ENCODE peak calls at places on chromosomes 4 and X, in ten cellular contexts. One of them, this sample, is unnamed.

GRCh38 chrX:136754641-136755040 is 26.1 kb downstream of the ARHGEF6 start:
- DNase-seq in neural crest cell: no peak
- DNase-seq in psoas muscle: peak
- DNase-seq in heart left ventricle: peak
- DNase-seq in AG04450: no peak
- DNase-seq in PC-3: no peak
- DNase-seq in lower lobe of right lung: no peak
- DNase-seq in ascending aorta: no peak
- DNase-seq in endothelial cell: no peak
- DNase-seq in mesothelial cell of epicardium: no peak
- DNase-seq in this sample: no peak

GRCh38 chrX:29447867-29448266 is 767.5 kb upstream of the MAGEB2 start:
- DNase-seq in neural crest cell: no peak
- DNase-seq in psoas muscle: no peak
- DNase-seq in heart left ventricle: no peak
- DNase-seq in AG04450: no peak
- DNase-seq in PC-3: no peak
- DNase-seq in lower lobe of right lung: no peak
- DNase-seq in ascending aorta: no peak
- DNase-seq in endothelial cell: no peak
- DNase-seq in mesothelial cell of epicardium: no peak
- DNase-seq in this sample: no peak

GRCh38 chrX:130696542-130696941 is 206.5 kb downstream of the ENOX2 start:
- DNase-seq in neural crest cell: no peak
- DNase-seq in psoas muscle: no peak
- DNase-seq in heart left ventricle: no peak
- DNase-seq in AG04450: no peak
- DNase-seq in PC-3: no peak
- DNase-seq in lower lobe of right lung: no peak
- DNase-seq in ascending aorta: no peak
- DNase-seq in endothelial cell: no peak
- DNase-seq in mesothelial cell of epicardium: no peak
- DNase-seq in this sample: no peak

GRCh38 chrX:136076942-136077341 is 70.4 kb upstream of the FHL1 start:
- DNase-seq in neural crest cell: no peak
- DNase-seq in psoas muscle: no peak
- DNase-seq in heart left ventricle: no peak
- DNase-seq in AG04450: no peak
- DNase-seq in PC-3: no peak
- DNase-seq in lower lobe of right lung: no peak
- DNase-seq in ascending aorta: no peak
- DNase-seq in endothelial cell: no peak
- DNase-seq in mesothelial cell of epicardium: no peak
- DNase-seq in this sample: no peak

GRCh38 chr4:171644430-171645057 is 168.7 kb upstream of the GALNTL6 start:
- DNase-seq in neural crest cell: no peak
- DNase-seq in psoas muscle: no peak
- DNase-seq in heart left ventricle: no peak
- DNase-seq in AG04450: no peak
- DNase-seq in PC-3: no peak
- DNase-seq in lower lobe of right lung: no peak
- DNase-seq in ascending aorta: no peak
- DNase-seq in endothelial cell: no peak
- DNase-seq in mesothelial cell of epicardium: no peak
- DNase-seq in this sample: no peak

GRCh38 chr4:10034612-10035104 is 13.4 kb upstream of the SLC2A9 start:
- DNase-seq in neural crest cell: no peak
- DNase-seq in psoas muscle: no peak
- DNase-seq in heart left ventricle: no peak
- DNase-seq in AG04450: no peak
- DNase-seq in PC-3: no peak
- DNase-seq in lower lobe of right lung: no peak
- DNase-seq in ascending aorta: no peak
- DNase-seq in endothelial cell: no peak
- DNase-seq in mesothelial cell of epicardium: no peak
- DNase-seq in this sample: no peak

GRCh38 chrX:123990169-123990568 is 28.7 kb downstream of the STAG2 start:
- DNase-seq in neural crest cell: no peak
- DNase-seq in psoas muscle: no peak
- DNase-seq in heart left ventricle: no peak
- DNase-seq in AG04450: no peak
- DNase-seq in PC-3: no peak
- DNase-seq in lower lobe of right lung: no peak
- DNase-seq in ascending aorta: no peak
- DNase-seq in endothelial cell: no peak
- DNase-seq in mesothelial cell of epicardium: no peak
- DNase-seq in this sample: no peak

GRCh38 chr4:52244103-52244772 is 193.1 kb downstream of the SPATA18 start:
- DNase-seq in neural crest cell: no peak
- DNase-seq in psoas muscle: no peak
- DNase-seq in heart left ventricle: no peak
- DNase-seq in AG04450: no peak
- DNase-seq in PC-3: no peak
- DNase-seq in lower lobe of right lung: no peak
- DNase-seq in ascending aorta: no peak
- DNase-seq in endothelial cell: no peak
- DNase-seq in mesothelial cell of epicardium: no peak
- DNase-seq in this sample: no peak

GRCh38 chrX:17613979-17614572 is 123.2 kb upstream of the SCML1 start:
- DNase-seq in neural crest cell: no peak
- DNase-seq in psoas muscle: no peak
- DNase-seq in heart left ventricle: no peak
- DNase-seq in AG04450: no peak
- DNase-seq in PC-3: peak
- DNase-seq in lower lobe of right lung: peak
- DNase-seq in ascending aorta: no peak
- DNase-seq in endothelial cell: no peak
- DNase-seq in mesothelial cell of epicardium: no peak
- DNase-seq in this sample: no peak

GRCh38 chr4:122119739-122120138 is 32.4 kb upstream of the BLTP1 start:
- DNase-seq in neural crest cell: no peak
- DNase-seq in psoas muscle: no peak
- DNase-seq in heart left ventricle: no peak
- DNase-seq in AG04450: no peak
- DNase-seq in PC-3: no peak
- DNase-seq in lower lobe of right lung: no peak
- DNase-seq in ascending aorta: no peak
- DNase-seq in endothelial cell: no peak
- DNase-seq in mesothelial cell of epicardium: no peak
- DNase-seq in this sample: no peak

GRCh38 chr4:177384856-177385396 is 57.3 kb downstream of the AGA start:
- DNase-seq in neural crest cell: no peak
- DNase-seq in psoas muscle: no peak
- DNase-seq in heart left ventricle: no peak
- DNase-seq in AG04450: no peak
- DNase-seq in PC-3: no peak
- DNase-seq in lower lobe of right lung: no peak
- DNase-seq in ascending aorta: no peak
- DNase-seq in endothelial cell: no peak
- DNase-seq in mesothelial cell of epicardium: no peak
- DNase-seq in this sample: no peak

GRCh38 chr4:120897981-120898719 is 24.4 kb downstream of the PRDM5 start:
- DNase-seq in neural crest cell: no peak
- DNase-seq in psoas muscle: no peak
- DNase-seq in heart left ventricle: no peak
- DNase-seq in AG04450: no peak
- DNase-seq in PC-3: no peak
- DNase-seq in lower lobe of right lung: no peak
- DNase-seq in ascending aorta: no peak
- DNase-seq in endothelial cell: no peak
- DNase-seq in mesothelial cell of epicardium: no peak
- DNase-seq in this sample: no peak

GRCh38 chr4:99821918-99822503 is 5.4 kb downstream of the DAPP1 start:
- DNase-seq in neural crest cell: no peak
- DNase-seq in psoas muscle: no peak
- DNase-seq in heart left ventricle: no peak
- DNase-seq in AG04450: no peak
- DNase-seq in PC-3: no peak
- DNase-seq in lower lobe of right lung: no peak
- DNase-seq in ascending aorta: no peak
- DNase-seq in endothelial cell: no peak
- DNase-seq in mesothelial cell of epicardium: no peak
- DNase-seq in this sample: no peak

GRCh38 chr4:123740236-123740635 is 343.6 kb downstream of the SPRY1 start:
- DNase-seq in neural crest cell: no peak
- DNase-seq in psoas muscle: no peak
- DNase-seq in heart left ventricle: no peak
- DNase-seq in AG04450: no peak
- DNase-seq in PC-3: no peak
- DNase-seq in lower lobe of right lung: no peak
- DNase-seq in ascending aorta: no peak
- DNase-seq in endothelial cell: no peak
- DNase-seq in mesothelial cell of epicardium: no peak
- DNase-seq in this sample: no peak

GRCh38 chrX:48695524-48695875 is 1.0 kb upstream of the SUV39H1 start:
- DNase-seq in neural crest cell: no peak
- DNase-seq in psoas muscle: no peak
- DNase-seq in heart left ventricle: no peak
- DNase-seq in AG04450: no peak
- DNase-seq in PC-3: peak
- DNase-seq in lower lobe of right lung: no peak
- DNase-seq in ascending aorta: no peak
- DNase-seq in endothelial cell: no peak
- DNase-seq in mesothelial cell of epicardium: no peak
- DNase-seq in this sample: no peak

GRCh38 chr4:2333356-2333841 is 71.5 kb upstream of the MXD4 start:
- DNase-seq in neural crest cell: no peak
- DNase-seq in psoas muscle: no peak
- DNase-seq in heart left ventricle: no peak
- DNase-seq in AG04450: no peak
- DNase-seq in PC-3: no peak
- DNase-seq in lower lobe of right lung: peak
- DNase-seq in ascending aorta: no peak
- DNase-seq in endothelial cell: peak
- DNase-seq in mesothelial cell of epicardium: no peak
- DNase-seq in this sample: no peak

GRCh38 chrX:70026112-70026850 is 23.5 kb downstream of the AWAT2 start:
- DNase-seq in neural crest cell: no peak
- DNase-seq in psoas muscle: no peak
- DNase-seq in heart left ventricle: no peak
- DNase-seq in AG04450: no peak
- DNase-seq in PC-3: no peak
- DNase-seq in lower lobe of right lung: no peak
- DNase-seq in ascending aorta: no peak
- DNase-seq in endothelial cell: no peak
- DNase-seq in mesothelial cell of epicardium: no peak
- DNase-seq in this sample: no peak

GRCh38 chr4:41569957-41570356 is 32.0 kb downstream of the LIMCH1 start:
- DNase-seq in neural crest cell: no peak
- DNase-seq in psoas muscle: peak
- DNase-seq in heart left ventricle: peak
- DNase-seq in AG04450: no peak
- DNase-seq in PC-3: no peak
- DNase-seq in lower lobe of right lung: no peak
- DNase-seq in ascending aorta: peak
- DNase-seq in endothelial cell: no peak
- DNase-seq in mesothelial cell of epicardium: no peak
- DNase-seq in this sample: no peak

GRCh38 chr4:79764118-79764517 is 308.9 kb downstream of the ANTXR2 start:
- DNase-seq in neural crest cell: no peak
- DNase-seq in psoas muscle: no peak
- DNase-seq in heart left ventricle: no peak
- DNase-seq in AG04450: no peak
- DNase-seq in PC-3: no peak
- DNase-seq in lower lobe of right lung: no peak
- DNase-seq in ascending aorta: no peak
- DNase-seq in endothelial cell: no peak
- DNase-seq in mesothelial cell of epicardium: no peak
- DNase-seq in this sample: no peak

GRCh38 chrX:7263961-7264360 is 116.0 kb upstream of the PUDP start:
- DNase-seq in neural crest cell: no peak
- DNase-seq in psoas muscle: no peak
- DNase-seq in heart left ventricle: no peak
- DNase-seq in AG04450: no peak
- DNase-seq in PC-3: peak
- DNase-seq in lower lobe of right lung: no peak
- DNase-seq in ascending aorta: no peak
- DNase-seq in endothelial cell: no peak
- DNase-seq in mesothelial cell of epicardium: no peak
- DNase-seq in this sample: no peak

GRCh38 chr4:20126906-20127305 is 124.8 kb upstream of the SLIT2 start:
- DNase-seq in neural crest cell: no peak
- DNase-seq in psoas muscle: no peak
- DNase-seq in heart left ventricle: no peak
- DNase-seq in AG04450: peak
- DNase-seq in PC-3: peak
- DNase-seq in lower lobe of right lung: no peak
- DNase-seq in ascending aorta: no peak
- DNase-seq in endothelial cell: no peak
- DNase-seq in mesothelial cell of epicardium: no peak
- DNase-seq in this sample: no peak

GRCh38 chr4:182143086-182143821 is 99.9 kb upstream of the TENM3 start:
- DNase-seq in neural crest cell: peak
- DNase-seq in psoas muscle: peak
- DNase-seq in heart left ventricle: no peak
- DNase-seq in AG04450: no peak
- DNase-seq in PC-3: no peak
- DNase-seq in lower lobe of right lung: no peak
- DNase-seq in ascending aorta: no peak
- DNase-seq in endothelial cell: peak
- DNase-seq in mesothelial cell of epicardium: no peak
- DNase-seq in this sample: peak
- TF ChIP-seq CTCF in neural crest cell: peak
- TF ChIP-seq CTCF in psoas muscle: no peak
- TF ChIP-seq CTCF in heart left ventricle: no peak
- TF ChIP-seq CTCF in AG04450: peak
- TF ChIP-seq CTCF in PC-3: no peak
- TF ChIP-seq CTCF in lower lobe of right lung: no peak
- TF ChIP-seq CTCF in ascending aorta: no peak
- TF ChIP-seq CTCF in endothelial cell: no peak
- TF ChIP-seq CTCF in mesothelial cell of epicardium: no peak
- TF ChIP-seq CTCF in this sample: no peak

GRCh38 chrX:1244164-1245076 is 24.2 kb upstream of the CSF2RA start:
- DNase-seq in neural crest cell: peak
- DNase-seq in psoas muscle: no peak
- DNase-seq in heart left ventricle: no peak
- DNase-seq in AG04450: no peak
- DNase-seq in PC-3: peak
- DNase-seq in lower lobe of right lung: no peak
- DNase-seq in ascending aorta: no peak
- DNase-seq in endothelial cell: no peak
- DNase-seq in mesothelial cell of epicardium: no peak
- DNase-seq in this sample: peak
- TF ChIP-seq CTCF in neural crest cell: peak
- TF ChIP-seq CTCF in psoas muscle: no peak
- TF ChIP-seq CTCF in heart left ventricle: no peak
- TF ChIP-seq CTCF in AG04450: no peak
- TF ChIP-seq CTCF in PC-3: peak
- TF ChIP-seq CTCF in lower lobe of right lung: no peak
- TF ChIP-seq CTCF in ascending aorta: no peak
- TF ChIP-seq CTCF in endothelial cell: no peak
- TF ChIP-seq CTCF in mesothelial cell of epicardium: no peak
- TF ChIP-seq CTCF in this sample: no peak

GRCh38 chr4:115850799-115851509 is 737.5 kb upstream of the NDST4 start:
- DNase-seq in neural crest cell: no peak
- DNase-seq in psoas muscle: no peak
- DNase-seq in heart left ventricle: no peak
- DNase-seq in AG04450: no peak
- DNase-seq in PC-3: no peak
- DNase-seq in lower lobe of right lung: no peak
- DNase-seq in ascending aorta: no peak
- DNase-seq in endothelial cell: no peak
- DNase-seq in mesothelial cell of epicardium: no peak
- DNase-seq in this sample: no peak
- TF ChIP-seq CTCF in neural crest cell: no peak
- TF ChIP-seq CTCF in psoas muscle: no peak
- TF ChIP-seq CTCF in heart left ventricle: no peak
- TF ChIP-seq CTCF in AG04450: no peak
- TF ChIP-seq CTCF in PC-3: no peak
- TF ChIP-seq CTCF in lower lobe of right lung: no peak
- TF ChIP-seq CTCF in ascending aorta: no peak
- TF ChIP-seq CTCF in endothelial cell: no peak
- TF ChIP-seq CTCF in mesothelial cell of epicardium: no peak
- TF ChIP-seq CTCF in this sample: no peak

GRCh38 chr4:91989914-91990313 is 313.9 kb upstream of the GRID2 start:
- DNase-seq in neural crest cell: no peak
- DNase-seq in psoas muscle: no peak
- DNase-seq in heart left ventricle: no peak
- DNase-seq in AG04450: no peak
- DNase-seq in PC-3: no peak
- DNase-seq in lower lobe of right lung: no peak
- DNase-seq in ascending aorta: no peak
- DNase-seq in endothelial cell: no peak
- DNase-seq in mesothelial cell of epicardium: no peak
- DNase-seq in this sample: no peak
- TF ChIP-seq CTCF in neural crest cell: no peak
- TF ChIP-seq CTCF in psoas muscle: no peak
- TF ChIP-seq CTCF in heart left ventricle: no peak
- TF ChIP-seq CTCF in AG04450: no peak
- TF ChIP-seq CTCF in PC-3: no peak
- TF ChIP-seq CTCF in lower lobe of right lung: no peak
- TF ChIP-seq CTCF in ascending aorta: no peak
- TF ChIP-seq CTCF in endothelial cell: no peak
- TF ChIP-seq CTCF in mesothelial cell of epicardium: no peak
- TF ChIP-seq CTCF in this sample: no peak